ENCODE peak calls at places on chromosomes 5 and 9, in nine cellular contexts. A is left cardiac atrium; X is fibroblast of lung; W is nucleus accumbens; J is dorsolateral prefrontal cortex; T is fibroblast of mammary gland; Z is uterus; B is stimulated activated CD4-positive, alpha-beta T cell treated with anti-CD3 and anti-CD28 coated beads, Interleukin-15, amount 100 ng/mL, for 1 hour; H is stimulated activated CD8-positive, alpha-beta memory T cell treated with anti-CD3 and anti-CD28 coated beads, Interleukin-15, amount 100 ng/mL, for 4 hours. V is an unnamed sample.

GRCh38 chr5:111887706-111888105 is 130.7 kb upstream of the NREP start:
- DNase-seq in A (no peak), X (no peak), W (no peak), J (no peak), T (peak), Z (no peak), B (no peak), H (no peak), V (no peak)

GRCh38 chr5:159877894-159878448 is 38.3 kb upstream of the ADRA1B start:
- DNase-seq in A (peak), X (no peak), W (no peak), J (no peak), T (peak), Z (peak), B (no peak), H (no peak), V (no peak)

GRCh38 chr9:123457586-123457985 is 101.6 kb downstream of the CRB2 start:
- DNase-seq in A (no peak), X (no peak), W (no peak), J (no peak), T (no peak), Z (no peak), B (no peak), H (no peak), V (no peak)

GRCh38 chr9:60545346-60546315 is 368.6 kb upstream of the SPATA31A5 start:
- DNase-seq in A (no peak), X (no peak), W (no peak), J (no peak), T (no peak), Z (no peak), B (no peak), H (no peak), V (no peak)

GRCh38 chr9:13860926-13861325 is 453.0 kb downstream of the NFIB start:
- DNase-seq in A (no peak), X (no peak), W (no peak), J (no peak), T (peak), Z (no peak), B (no peak), H (no peak), V (no peak)

GRCh38 chr5:139162448-139162847 is 35.7 kb downstream of the SIL1 start:
- DNase-seq in A (no peak), X (no peak), W (no peak), J (no peak), T (no peak), Z (no peak), B (no peak), H (no peak), V (no peak)

GRCh38 chr5:140216468-140217074 is 41.6 kb downstream of the CYSTM1 start:
- DNase-seq in A (no peak), X (no peak), W (no peak), J (no peak), T (no peak), Z (no peak), B (no peak), H (no peak), V (no peak)

GRCh38 chr5:10789021-10789420 is 28.0 kb upstream of the DAP start:
- DNase-seq in A (peak), X (peak), W (no peak), J (no peak), T (peak), Z (peak), B (no peak), H (no peak), V (no peak)

GRCh38 chr5:74833537-74834266 is 32.5 kb downstream of the FAM169A start:
- DNase-seq in A (no peak), X (no peak), W (no peak), J (no peak), T (no peak), Z (no peak), B (no peak), H (no peak), V (no peak)

GRCh38 chr5:5372511-5372910 is 50.0 kb upstream of the ICE1 start:
- DNase-seq in A (no peak), X (no peak), W (no peak), J (no peak), T (no peak), Z (no peak), B (no peak), H (no peak), V (no peak)

GRCh38 chr9:93952784-93953491 is 2.2 kb downstream of the BARX1 start:
- DNase-seq in A (no peak), X (no peak), W (no peak), J (no peak), T (no peak), Z (no peak), B (no peak), H (no peak), V (no peak)

GRCh38 chr9:106878943-106879916 is 16.3 kb downstream of the ZNF462 start:
- DNase-seq in A (peak), X (peak), W (no peak), J (no peak), T (peak), Z (peak), B (no peak), H (no peak), V (no peak)

GRCh38 chr5:31119938-31120641 is 73.4 kb upstream of the CDH6 start:
- DNase-seq in A (no peak), X (peak), W (no peak), J (no peak), T (peak), Z (no peak), B (no peak), H (no peak), V (no peak)

GRCh38 chr5:17907094-17907493 is 272.8 kb downstream of the TAF11L14 start:
- DNase-seq in A (no peak), X (no peak), W (no peak), J (no peak), T (no peak), Z (no peak), B (no peak), H (no peak), V (no peak)

GRCh38 chr5:171102877-171103610 is 206.0 kb upstream of the TLX3 start:
- DNase-seq in A (no peak), X (no peak), W (no peak), J (no peak), T (no peak), Z (no peak), B (no peak), H (no peak), V (no peak)

GRCh38 chr5:28301676-28302075 is 1263.3 kb upstream of the CDH9 start:
- DNase-seq in A (no peak), X (peak), W (no peak), J (no peak), T (peak), Z (no peak), B (no peak), H (no peak), V (no peak)

GRCh38 chr5:1840741-1841521 is 39.7 kb downstream of the NDUFS6 start:
- DNase-seq in A (peak), X (no peak), W (no peak), J (no peak), T (no peak), Z (no peak), B (no peak), H (no peak), V (no peak)

GRCh38 chr5:132467292-132467984 is 23.1 kb downstream of the IRF1 start:
- DNase-seq in A (no peak), X (no peak), W (no peak), J (no peak), T (no peak), Z (peak), B (no peak), H (no peak), V (no peak)

GRCh38 chr5:170651902-170652301 is 131.6 kb upstream of the GABRP start:
- DNase-seq in A (no peak), X (no peak), W (no peak), J (no peak), T (no peak), Z (no peak), B (no peak), H (no peak), V (no peak)

GRCh38 chr5:172383231-172383802 is 71.0 kb downstream of the SH3PXD2B start:
- DNase-seq in A (no peak), X (peak), W (no peak), J (no peak), T (peak), Z (no peak), B (no peak), H (no peak), V (no peak)

GRCh38 chr9:15240927-15241326 is 66.1 kb downstream of the TTC39B start:
- DNase-seq in A (no peak), X (no peak), W (no peak), J (no peak), T (no peak), Z (no peak), B (no peak), H (no peak), V (no peak)

GRCh38 chr5:18003784-18004183 is 369.5 kb downstream of the TAF11L14 start:
- DNase-seq in A (no peak), X (no peak), W (no peak), J (no peak), T (no peak), Z (no peak), B (no peak), H (no peak), V (no peak)

GRCh38 chr9:135246248-135247173 is 159.0 kb downstream of the OLFM1 start:
- DNase-seq in A (no peak), X (no peak), W (no peak), J (no peak), T (no peak), Z (no peak), B (no peak), H (no peak), V (no peak)

GRCh38 chr9:132147839-132148238 is 14.0 kb upstream of the NTNG2 start:
- DNase-seq in A (no peak), X (no peak), W (no peak), J (no peak), T (no peak), Z (no peak), B (no peak), H (no peak), V (no peak)

V was measured in esophagus squamous epithelium.